ENCODE peak calls at places on chromosomes 12 and 14, in ten cellular contexts. U is mucosa of descending colon, O is astrocyte, S is sigmoid colon, N is K562, X is endodermal cell, V is endothelial cell of umbilical vein, Y is HepG2, E is adrenal gland, T is IMR-90. K is an unnamed sample. For H3K4me1 and H3K36me3, the result is how much of the 10 kb centered on the place peaks cover.

GRCh38 chr12:7154042-7154441 is 23.9 kb downstream of the CLSTN3 start:
- DNase-seq in O (no peak), S (no peak), T (no peak), N (no peak), X (no peak), U (no peak), Y (no peak), E (no peak), V (no peak), K (no peak)

GRCh38 chr14:104087505-104087904 is 2.0 kb downstream of the ASPG start:
- DNase-seq in Y (no peak), O (no peak), E (peak), T (no peak), N (no peak), V (no peak), S (no peak), X (peak), U (peak), K (peak)

GRCh38 chr12:108955225-108955835 is 65.5 kb downstream of the SVOP start:
- DNase-seq in Y (peak), U (no peak), X (no peak), S (no peak), V (peak), E (peak), N (no peak), T (no peak), O (peak), K (no peak)

GRCh38 chr14:61609143-61609851 is 86.0 kb upstream of the HIF1A start:
- DNase-seq in V (peak), N (no peak), U (peak), Y (peak), X (peak), O (peak), S (no peak), E (peak), T (peak), K (no peak)

GRCh38 chr14:57725399-57726077 is 140.4 kb downstream of the SLC35F4 start:
- DNase-seq in S (no peak), Y (peak), U (no peak), N (no peak), O (peak), X (no peak), T (no peak), V (peak), E (no peak), K (no peak)

GRCh38 chr14:24735984-24736630 is 102.1 kb upstream of the GZMB start:
- DNase-seq in O (no peak), T (no peak), S (no peak), X (no peak), U (no peak), E (no peak), N (no peak), Y (no peak), V (no peak), K (no peak)

GRCh38 chr12:112686373-112686772 is 105.2 kb upstream of the RPH3A start:
- DNase-seq in N (no peak), E (no peak), O (no peak), S (no peak), V (peak), X (peak), Y (no peak), U (no peak), T (peak), K (no peak)

GRCh38 chr12:12779529-12779928 is 5.9 kb upstream of the APOLD1 start:
- DNase-seq in N (no peak), S (no peak), U (no peak), E (no peak), X (no peak), Y (peak), O (peak), V (peak), T (peak), K (no peak)

DNA sequence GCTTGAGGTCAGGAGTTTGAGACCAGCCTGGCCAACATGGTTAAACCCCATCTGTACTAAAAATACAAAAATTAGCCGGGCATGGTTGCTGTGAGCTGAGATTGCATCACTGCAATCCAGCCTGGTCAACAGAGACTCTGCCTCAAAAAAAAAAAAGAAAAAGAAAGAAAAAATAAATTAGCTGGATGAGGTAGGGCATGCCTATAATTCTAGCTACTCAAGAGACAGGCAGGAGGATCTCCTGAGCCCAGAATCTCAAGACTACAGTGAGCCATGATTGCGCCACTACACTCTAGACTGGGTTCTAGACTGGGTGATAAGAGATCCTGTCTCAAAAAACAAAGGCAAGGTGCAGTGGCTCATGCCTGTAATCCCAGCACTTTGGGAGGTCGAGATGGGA is 16.9 kb downstream of the PPP4R3A start:
- DNase-seq in V (no peak), X (no peak), U (no peak), O (no peak), Y (no peak), S (no peak), T (peak), N (no peak), E (no peak), K (no peak)
- H3K4me1 ChIP-seq in V (under half), X (under half), U (half or more), O (under half), Y (under half), S (under half), T (under half), N (under half), E (half or more), K (half or more)

GRCh38 chr12:106068296-106068695 is 70.5 kb downstream of the NUAK1 start:
- DNase-seq in Y (no peak), E (no peak), U (no peak), N (no peak), O (no peak), V (no peak), T (no peak), X (no peak), S (no peak), K (no peak)
- H3K36me3 ChIP-seq in Y (under half), E (under half), U (under half), N (under half), O (under half), V (under half), T (under half), X (half or more), S (under half), K (under half)

GRCh38 chr12:28872654-28873268 is 276.3 kb upstream of the FAR2 start:
- DNase-seq in Y (peak), N (peak), O (peak), X (peak), U (peak), E (peak), T (peak), V (peak), S (no peak), K (no peak)
- TF ChIP-seq CTCF in Y (peak), N (peak), O (peak), X (peak), U (peak), E (peak), T (peak), V (peak), S (no peak), K (peak)

DNA sequence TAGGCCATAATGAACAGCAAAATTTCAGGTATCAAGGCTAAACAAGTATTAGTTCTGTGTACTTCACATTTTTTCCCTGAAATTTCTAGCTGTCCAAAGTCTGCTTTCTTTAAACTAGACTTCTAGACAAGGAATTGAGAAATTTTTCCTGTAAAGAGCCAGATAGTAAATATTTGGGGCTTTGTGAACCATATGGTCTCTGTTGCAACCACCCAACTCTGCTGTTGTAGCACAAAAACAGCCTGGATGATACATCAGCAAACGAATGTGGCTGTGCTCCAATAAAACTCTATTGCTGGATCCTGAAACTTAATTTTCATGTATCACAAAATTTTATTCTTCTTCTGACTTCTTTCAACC is 95.9 kb upstream of the SLC38A4 start:
- DNase-seq in U (no peak), O (peak), V (no peak), T (peak), E (no peak), Y (peak), S (no peak), X (no peak), N (no peak), K (no peak)
- H3K4me1 ChIP-seq in U (under half), O (under half), V (under half), T (under half), E (under half), Y (under half), S (under half), X (under half), N (under half), K (under half)

GRCh38 chr12:105204916-105205315 is 31.1 kb downstream of the APPL2 start:
- DNase-seq in E (peak), O (peak), T (peak), V (peak), S (no peak), N (no peak), Y (no peak), U (no peak), X (no peak), K (no peak)

GRCh38 chr12:105204127-105204526 is 31.8 kb downstream of the APPL2 start:
- DNase-seq in T (no peak), E (no peak), Y (no peak), X (no peak), N (no peak), U (no peak), O (no peak), V (no peak), S (no peak), K (no peak)

GRCh38 chr12:105205322-105206048 is 30.5 kb downstream of the APPL2 start:
- DNase-seq in S (no peak), Y (no peak), U (peak), E (no peak), N (no peak), O (no peak), T (no peak), X (no peak), V (no peak), K (no peak)

GRCh38 chr12:105209091-105209490 is 26.9 kb downstream of the APPL2 start:
- DNase-seq in S (no peak), V (no peak), T (no peak), X (no peak), U (no peak), Y (no peak), O (no peak), N (no peak), E (no peak), K (no peak)

DNA sequence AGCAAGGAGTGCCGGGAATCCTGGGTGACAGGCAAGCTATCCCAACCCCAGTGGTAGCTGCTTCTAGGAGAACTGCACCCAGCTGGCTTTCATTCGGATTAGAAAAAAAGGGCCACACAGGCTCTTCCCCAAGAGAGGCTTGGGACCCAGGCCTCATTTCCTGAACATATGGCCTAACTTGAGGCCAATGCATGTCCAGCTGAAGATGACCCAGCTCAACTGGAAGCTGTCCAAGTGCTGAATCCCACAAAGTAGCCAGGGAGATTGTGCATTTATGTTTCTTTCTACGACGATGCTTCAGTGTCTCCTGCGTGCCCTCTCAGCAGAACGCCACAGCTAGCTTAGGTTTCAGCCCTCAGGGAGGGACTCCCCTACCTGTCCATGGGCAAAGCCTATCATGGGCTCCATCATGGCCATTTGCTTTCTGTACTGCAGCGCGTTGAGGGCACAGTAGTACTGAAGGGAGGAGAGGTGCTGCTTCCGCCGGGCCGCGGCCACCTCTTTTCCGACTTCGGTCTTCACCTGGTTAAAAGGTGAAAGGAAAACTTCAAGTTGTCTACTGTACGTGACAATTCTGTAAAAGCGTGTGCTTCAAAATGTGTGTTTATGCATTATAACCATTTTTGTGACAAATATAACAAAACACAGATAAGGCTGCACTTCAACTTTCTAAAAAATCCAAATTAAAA is 29.1 kb downstream of the APPL2 start:
- DNase-seq in T (peak), U (no peak), X (no peak), E (no peak), O (no peak), S (no peak), N (no peak), Y (no peak), V (no peak), K (no peak)
- H3K36me3 ChIP-seq in T (half or more), U (under half), X (under half), E (under half), O (under half), S (under half), N (under half), Y (under half), V (under half), K (half or more)